ENCODE peak calls at places on chromosomes 7 and 10, in four cellular contexts. One of them, this sample, is unnamed.

GRCh38 chr7:126040114-126041045 is 1110.8 kb upstream of the POT1 start:
- DNase-seq in ovary: no peak
- DNase-seq in PC-3: no peak
- DNase-seq in testis: no peak
- DNase-seq in this sample: no peak

GRCh38 chr10:29345893-29346175 is 57.0 kb downstream of the LYZL1 start:
- DNase-seq in testis: no peak
- DNase-seq in PC-3: no peak
- DNase-seq in ovary: no peak
- DNase-seq in this sample: no peak

GRCh38 chr10:122049076-122049475 is 60.1 kb downstream of the TACC2 start:
- DNase-seq in testis: no peak
- DNase-seq in PC-3: no peak
- DNase-seq in ovary: no peak
- DNase-seq in this sample: no peak

GRCh38 chr7:135681758-135682157 is 19.4 kb downstream of the STMP1 start:
- DNase-seq in testis: no peak
- DNase-seq in PC-3: no peak
- DNase-seq in ovary: no peak
- DNase-seq in this sample: no peak

GRCh38 chr10:104035107-104035816 is 50.4 kb downstream of the COL17A1 start:
- DNase-seq in ovary: no peak
- DNase-seq in testis: no peak
- DNase-seq in PC-3: no peak
- DNase-seq in this sample: no peak

GRCh38 chr7:75920431-75921161 is 5.6 kb downstream of the POR start:
- DNase-seq in testis: no peak
- DNase-seq in ovary: no peak
- DNase-seq in PC-3: peak; percentile 22
- DNase-seq in this sample: no peak

GRCh38 chr10:26781797-26782196 is 79.0 kb downstream of the ABI1 start:
- DNase-seq in testis: peak; percentile 32
- DNase-seq in PC-3: peak; percentile 18
- DNase-seq in ovary: no peak
- DNase-seq in this sample: no peak

GRCh38 chr10:18279202-18279601 is 139.0 kb downstream of the CACNB2 start:
- DNase-seq in testis: no peak
- DNase-seq in ovary: no peak
- DNase-seq in PC-3: no peak
- DNase-seq in this sample: no peak

GRCh38 chr7:29955799-29956476 is 33.7 kb downstream of the SCRN1 start:
- DNase-seq in ovary: no peak
- DNase-seq in PC-3: no peak
- DNase-seq in testis: no peak
- DNase-seq in this sample: no peak

GRCh38 chr7:74134117-74134539 is 40.0 kb upstream of the EIF4H start:
- DNase-seq in testis: no peak
- DNase-seq in ovary: no peak
- DNase-seq in PC-3: no peak
- DNase-seq in this sample: no peak

GRCh38 chr7:94748371-94748770 is 92.4 kb upstream of the SGCE start:
- DNase-seq in PC-3: peak; percentile 55
- DNase-seq in ovary: no peak
- DNase-seq in testis: no peak
- DNase-seq in this sample: no peak

GRCh38 chr10:4812041-4812440 is 14.0 kb upstream of the AKR1E2 start:
- DNase-seq in testis: no peak
- DNase-seq in PC-3: no peak
- DNase-seq in ovary: no peak
- DNase-seq in this sample: no peak

GRCh38 chr10:125982256-125982948 is 86.0 kb downstream of the FANK1 start:
- DNase-seq in ovary: no peak
- DNase-seq in PC-3: peak; percentile 84
- DNase-seq in testis: peak; percentile 47
- DNase-seq in this sample: peak; percentile 32

GRCh38 chr10:18097524-18097923 is 42.7 kb upstream of the CACNB2 start:
- DNase-seq in ovary: no peak
- DNase-seq in testis: no peak
- DNase-seq in PC-3: peak; percentile 48
- DNase-seq in this sample: no peak

GRCh38 chr7:133353775-133354174 is 100.9 kb downstream of the EXOC4 start:
- DNase-seq in ovary: no peak
- DNase-seq in PC-3: no peak
- DNase-seq in testis: no peak
- DNase-seq in this sample: no peak

GRCh38 chr10:90087197-90088007 is 386.0 kb downstream of the KIF20B start:
- DNase-seq in PC-3: peak; percentile 87
- DNase-seq in ovary: no peak
- DNase-seq in testis: no peak
- DNase-seq in this sample: no peak

GRCh38 chr7:23206511-23206867 is 24.6 kb downstream of the NUP42 start:
- DNase-seq in testis: no peak
- DNase-seq in ovary: no peak
- DNase-seq in PC-3: no peak
- DNase-seq in this sample: no peak

GRCh38 chr10:24926549-24926948 is 25.9 kb downstream of the PRTFDC1 start:
- DNase-seq in ovary: no peak
- DNase-seq in PC-3: no peak
- DNase-seq in testis: no peak
- DNase-seq in this sample: no peak

GRCh38 chr7:118525020-118525419 is 300.5 kb downstream of the ANKRD7 start:
- DNase-seq in ovary: no peak
- DNase-seq in PC-3: no peak
- DNase-seq in testis: no peak
- DNase-seq in this sample: no peak

GRCh38 chr7:48680996-48681395 is 243.4 kb upstream of the CDC14C start:
- DNase-seq in testis: no peak
- DNase-seq in ovary: no peak
- DNase-seq in PC-3: no peak
- DNase-seq in this sample: no peak

GRCh38 chr10:83991986-83992753 is 147.1 kb upstream of the GHITM start:
- DNase-seq in PC-3: no peak
- DNase-seq in ovary: no peak
- DNase-seq in testis: peak; percentile 53
- DNase-seq in this sample: peak; percentile 74

GRCh38 chr10:120827251-120827875 is 23.8 kb upstream of the WDR11 start:
- DNase-seq in ovary: no peak
- DNase-seq in testis: no peak
- DNase-seq in PC-3: no peak
- DNase-seq in this sample: no peak

GRCh38 chr10:12841426-12841825 is 160.1 kb downstream of the CCDC3 start:
- DNase-seq in ovary: no peak
- DNase-seq in testis: no peak
- DNase-seq in PC-3: no peak
- DNase-seq in this sample: no peak

GRCh38 chr7:101939136-101939695 is 121.8 kb downstream of the CUX1 start:
- DNase-seq in PC-3: no peak
- DNase-seq in testis: no peak
- DNase-seq in ovary: no peak
- DNase-seq in this sample: no peak

GRCh38 chr7:44277851-44278250 is 47.5 kb downstream of the CAMK2B start:
- DNase-seq in PC-3: no peak
- DNase-seq in testis: no peak
- DNase-seq in ovary: no peak
- DNase-seq in this sample: peak; percentile 5

GRCh38 chr7:99313204-99313573 is 12.5 kb upstream of the ARPC1A start:
- DNase-seq in ovary: no peak
- DNase-seq in PC-3: no peak
- DNase-seq in testis: no peak
- DNase-seq in this sample: no peak

GRCh38 chr10:43122096-43122495 is 16.1 kb upstream of the CSGALNACT2 start:
- DNase-seq in ovary: no peak
- DNase-seq in testis: no peak
- DNase-seq in PC-3: no peak
- DNase-seq in this sample: peak; percentile 0

GRCh38 chr7:90824386-90825307 is 228.5 kb downstream of the CDK14 start:
- DNase-seq in PC-3: peak; percentile 97
- DNase-seq in testis: no peak
- DNase-seq in ovary: no peak
- DNase-seq in this sample: no peak

GRCh38 chr10:75099952-75100763 is 11.3 kb upstream of the SAMD8 start:
- DNase-seq in PC-3: peak; percentile 99
- DNase-seq in ovary: peak; percentile 75
- DNase-seq in testis: peak; percentile 88
- DNase-seq in this sample: peak; percentile 86

GRCh38 chr10:28800144-28800543 is 122.8 kb downstream of the BAMBI start:
- DNase-seq in PC-3: no peak
- DNase-seq in testis: no peak
- DNase-seq in ovary: no peak
- DNase-seq in this sample: no peak

GRCh38 chr10:68231106-68231901 is 609 bp downstream of the ATOH7 start:
- DNase-seq in PC-3: peak; percentile 84
- DNase-seq in ovary: peak; percentile 68
- DNase-seq in testis: peak; percentile 80
- DNase-seq in this sample: peak; percentile 87

GRCh38 chr10:48608279-48608681 is 3.4 kb upstream of the ARHGAP22 start:
- DNase-seq in PC-3: no peak
- DNase-seq in testis: peak; percentile 43
- DNase-seq in ovary: no peak
- DNase-seq in this sample: peak; percentile 64

GRCh38 chr7:134254311-134254710 is 62.4 kb downstream of the SLC35B4 start:
- DNase-seq in PC-3: peak; percentile 44
- DNase-seq in testis: no peak
- DNase-seq in ovary: no peak
- DNase-seq in this sample: no peak

GRCh38 chr7:151136515-151136908 is 31.0 kb downstream of the GBX1 start:
- DNase-seq in testis: no peak
- DNase-seq in PC-3: no peak
- DNase-seq in ovary: no peak
- DNase-seq in this sample: no peak

DNA sequence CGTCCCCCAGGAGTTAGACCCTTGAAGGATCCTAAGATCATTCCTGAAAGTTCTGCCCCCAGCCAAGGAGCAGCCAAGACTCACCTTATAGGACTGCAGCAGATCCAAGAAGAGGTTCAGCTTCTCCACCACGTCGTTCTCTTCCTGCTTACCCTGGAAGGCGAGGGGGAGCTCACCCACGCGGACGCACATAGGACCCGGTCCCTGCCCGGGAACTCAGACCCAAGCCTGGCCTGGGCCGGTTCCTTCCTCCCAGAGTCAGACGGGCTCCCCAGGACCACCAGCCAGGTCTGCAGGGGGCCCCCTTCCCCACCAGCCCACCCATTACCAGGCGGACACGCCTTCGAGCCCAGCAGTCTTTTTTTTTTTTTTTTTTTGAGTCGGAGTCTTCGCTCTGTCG is 15.6 kb downstream of the NUDT1 start:
- DNase-seq in ovary: no peak
- DNase-seq in PC-3: no peak
- DNase-seq in testis: no peak
- DNase-seq in this sample: no peak
- H3K9me3 ChIP-seq in ovary: no peaks in the 10 kb centered on the region
- H3K9me3 ChIP-seq in PC-3: no peaks in the 10 kb centered on the region
- H3K9me3 ChIP-seq in testis: no peaks in the 10 kb centered on the region
- H3K9me3 ChIP-seq in this sample: no peaks in the 10 kb centered on the region

GRCh38 chr7:142319970-142320369 is 62.1 kb upstream of the PRSS58 start:
- DNase-seq in PC-3: peak; percentile 40
- DNase-seq in testis: no peak
- DNase-seq in ovary: no peak
- DNase-seq in this sample: peak; percentile 63
- TF ChIP-seq CTCF in PC-3: peak; percentile 67
- TF ChIP-seq CTCF in testis: peak; percentile 21
- TF ChIP-seq CTCF in ovary: no peak
- TF ChIP-seq CTCF in this sample: peak; percentile 78

GRCh38 chr10:123129553-123130271 is 6.1 kb upstream of the HMX3 start:
- DNase-seq in PC-3: peak; percentile 76
- DNase-seq in ovary: no peak
- DNase-seq in testis: no peak
- DNase-seq in this sample: no peak
- H3K27me3 ChIP-seq in PC-3: peaks cover 5% of the 10 kb centered on the region
- H3K27me3 ChIP-seq in ovary: peaks cover under 1% of the 10 kb centered on the region
- H3K27me3 ChIP-seq in testis: peaks cover 4% of the 10 kb centered on the region
- H3K27me3 ChIP-seq in this sample: peaks cover 95% of the 10 kb centered on the region

DNA sequence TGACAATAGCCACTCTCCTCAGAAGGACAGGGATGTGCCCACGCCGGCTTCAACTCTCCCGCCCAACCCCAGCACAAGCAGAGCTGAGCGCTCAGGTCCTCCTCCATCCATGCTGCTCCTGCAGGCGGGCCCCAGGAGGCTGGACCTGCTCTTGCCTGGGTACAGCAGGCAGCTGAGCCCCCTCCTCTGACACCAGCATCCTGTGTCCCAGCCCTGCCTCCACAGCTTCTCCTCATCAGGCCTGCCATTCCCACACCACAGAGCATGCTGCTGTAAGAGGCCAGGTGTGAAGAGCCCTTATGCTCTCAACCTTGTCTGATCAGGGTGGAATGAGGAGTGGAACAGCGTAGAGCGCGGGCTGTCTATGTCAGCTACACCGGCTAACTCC is 302.2 kb downstream of the PTPRN2 start:
- DNase-seq in ovary: no peak
- DNase-seq in testis: no peak
- DNase-seq in PC-3: no peak
- DNase-seq in this sample: no peak
- H3K9me3 ChIP-seq in ovary: no peaks in the 10 kb centered on the region
- H3K9me3 ChIP-seq in testis: no peaks in the 10 kb centered on the region
- H3K9me3 ChIP-seq in PC-3: peaks cover 28% of the 10 kb centered on the region
- H3K9me3 ChIP-seq in this sample: peaks cover 8% of the 10 kb centered on the region

GRCh38 chr7:80843018-80843671 is 75.7 kb downstream of the SEMA3C start:
- DNase-seq in PC-3: no peak
- DNase-seq in testis: no peak
- DNase-seq in ovary: no peak
- DNase-seq in this sample: no peak
- TF ChIP-seq CTCF in PC-3: no peak
- TF ChIP-seq CTCF in testis: no peak
- TF ChIP-seq CTCF in ovary: no peak
- TF ChIP-seq CTCF in this sample: no peak

This sample was measured in WERI-Rb-1.